ENCODE peak calls at places on chromosomes 12 and 14, in nine cellular contexts. M is IMR-90; L is dorsolateral prefrontal cortex; Z is left ventricle myocardium inferior; C is uterus; N is neural progenitor cell; E is CD8-positive, alpha-beta memory T cell; Y is heart right ventricle; W is transverse colon. K is an unnamed sample. For H3K27me3, the result is how much of the 10 kb centered on the place peaks cover.

GRCh38 chr12:49288412-49288853 is 6.5 kb upstream of the PRPH start:
- DNase-seq in M (peak), L (peak), Z (no peak), C (peak), N (peak), E (peak), Y (no peak), W (peak), K (no peak)

GRCh38 chr12:12461281-12461922 is 101.3 kb downstream of the DUSP16 start:
- DNase-seq in M (no peak), L (no peak), Z (no peak), C (no peak), N (no peak), E (no peak), Y (no peak), W (no peak), K (no peak)

GRCh38 chr14:26993541-26993940 is 395.7 kb upstream of the NOVA1 start:
- DNase-seq in M (no peak), L (no peak), Z (no peak), C (no peak), N (no peak), E (no peak), Y (no peak), W (no peak), K (no peak)

GRCh38 chr12:107127482-107128185 is 34.3 kb upstream of the CRY1 start:
- DNase-seq in M (no peak), L (no peak), Z (no peak), C (no peak), N (peak), E (no peak), Y (no peak), W (no peak), K (no peak)

GRCh38 chr12:23704992-23705943 is 244.2 kb downstream of the SOX5 start:
- DNase-seq in M (no peak), L (no peak), Z (no peak), C (no peak), N (peak), E (no peak), Y (no peak), W (no peak), K (no peak)

GRCh38 chr12:108665608-108666202 is 32.0 kb upstream of the SELPLG start:
- DNase-seq in M (no peak), L (no peak), Z (no peak), C (no peak), N (no peak), E (no peak), Y (no peak), W (no peak), K (no peak)

GRCh38 chr12:24948452-24948815 is 467 bp downstream of the BCAT1 start:
- DNase-seq in M (peak), L (no peak), Z (no peak), C (no peak), N (peak), E (no peak), Y (no peak), W (no peak), K (no peak)

GRCh38 chr14:37078131-37078530 is 94.3 kb downstream of the SLC25A21 start:
- DNase-seq in M (no peak), L (no peak), Z (no peak), C (no peak), N (no peak), E (no peak), Y (no peak), W (no peak), K (no peak)

GRCh38 chr14:78519863-78520262 is 349.7 kb downstream of the NRXN3 start:
- DNase-seq in M (peak), L (no peak), Z (no peak), C (no peak), N (peak), E (no peak), Y (no peak), W (peak), K (peak)

GRCh38 chr12:133081408-133081806 is 684 bp downstream of the ZNF140 start:
- DNase-seq in M (no peak), L (peak), Z (no peak), C (peak), N (no peak), E (no peak), Y (no peak), W (peak), K (no peak)

GRCh38 chr12:5094550-5094949 is 50.9 kb downstream of the KCNA5 start:
- DNase-seq in M (peak), L (no peak), Z (no peak), C (no peak), N (no peak), E (no peak), Y (no peak), W (no peak), K (no peak)
- H3K27me3 ChIP-seq in M (under half), L (under half), Z (half or more), C (under half), N (under half), E (under half), Y (under half), W (under half), K (under half)

GRCh38 chr12:10716704-10717315 is 6.3 kb downstream of the YBX3 start:
- DNase-seq in M (peak), L (no peak), Z (peak), C (peak), N (peak), E (no peak), Y (peak), W (peak), K (no peak)

GRCh38 chr12:10715491-10715890 is 7.6 kb downstream of the YBX3 start:
- DNase-seq in M (no peak), L (no peak), Z (no peak), C (no peak), N (no peak), E (no peak), Y (no peak), W (no peak), K (no peak)

GRCh38 chr12:10716277-10716676 is 6.8 kb downstream of the YBX3 start:
- DNase-seq in M (no peak), L (no peak), Z (no peak), C (no peak), N (no peak), E (no peak), Y (no peak), W (no peak), K (no peak)

GRCh38 chr12:10718279-10718821 is 4.8 kb downstream of the YBX3 start:
- DNase-seq in M (peak), L (no peak), Z (no peak), C (no peak), N (peak), E (no peak), Y (no peak), W (no peak), K (no peak)

DNA sequence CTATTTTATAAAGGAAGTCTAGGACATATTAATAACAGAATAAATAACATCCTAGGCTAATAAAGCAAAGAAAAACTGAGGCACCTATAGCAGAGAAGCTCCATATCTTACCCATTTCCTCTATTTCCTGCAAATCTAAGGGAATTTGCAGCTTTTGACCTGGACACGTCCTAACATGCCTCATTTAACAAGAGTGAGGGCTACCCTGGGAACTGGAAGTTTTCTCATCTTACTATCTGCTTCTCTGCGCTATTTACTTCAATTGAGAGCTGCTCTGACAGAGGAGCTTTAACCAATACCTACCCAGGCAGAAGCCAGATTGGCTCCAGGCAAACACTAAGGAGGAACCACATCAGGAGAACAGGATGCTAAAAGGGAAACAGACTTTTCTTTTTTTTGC is 5.7 kb downstream of the YBX3 start:
- DNase-seq in M (peak), L (no peak), Z (no peak), C (no peak), N (peak), E (no peak), Y (no peak), W (no peak), K (no peak)
- H3K4me3 ChIP-seq in M (peak), L (no peak), Z (peak), C (no peak), N (no peak), E (no peak), Y (no peak), W (no peak), K (no peak)

GRCh38 chr12:128009108-128009507 is 257.9 kb upstream of the TMEM132C start:
- DNase-seq in M (no peak), L (no peak), Z (no peak), C (no peak), N (peak), E (no peak), Y (no peak), W (no peak), K (no peak)

GRCh38 chr12:128008341-128008740 is 258.6 kb upstream of the TMEM132C start:
- DNase-seq in M (no peak), L (no peak), Z (no peak), C (no peak), N (no peak), E (no peak), Y (no peak), W (no peak), K (no peak)

GRCh38 chr12:128012110-128012509 is 254.9 kb upstream of the TMEM132C start:
- DNase-seq in M (no peak), L (no peak), Z (no peak), C (no peak), N (no peak), E (no peak), Y (no peak), W (peak), K (no peak)

DNA sequence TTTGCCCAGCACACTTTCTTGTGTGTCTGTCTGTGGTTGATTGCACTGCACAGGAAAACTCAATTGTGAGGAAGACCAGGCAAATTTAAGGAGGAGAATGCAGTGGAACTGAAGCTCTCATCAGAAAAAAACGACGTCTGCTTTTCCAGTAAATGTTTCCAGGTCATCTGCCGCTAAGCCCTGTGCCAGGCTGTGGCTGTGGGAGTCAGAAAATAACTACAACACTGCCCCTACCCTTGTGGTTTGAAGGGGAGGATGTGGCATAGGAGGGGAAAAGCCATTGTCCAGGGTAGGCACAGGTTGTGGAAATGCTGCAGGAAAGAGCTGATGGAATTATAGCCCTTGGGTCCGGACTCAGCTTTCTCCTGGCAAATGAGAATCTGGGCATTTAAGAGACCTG is 259.7 kb upstream of the TMEM132C start:
- DNase-seq in M (no peak), L (no peak), Z (no peak), C (no peak), N (no peak), E (no peak), Y (no peak), W (no peak), K (no peak)
- H3K27ac ChIP-seq in M (no peak), L (no peak), Z (no peak), C (no peak), N (no peak), E (no peak), Y (no peak), W (no peak), K (no peak)

DNA sequence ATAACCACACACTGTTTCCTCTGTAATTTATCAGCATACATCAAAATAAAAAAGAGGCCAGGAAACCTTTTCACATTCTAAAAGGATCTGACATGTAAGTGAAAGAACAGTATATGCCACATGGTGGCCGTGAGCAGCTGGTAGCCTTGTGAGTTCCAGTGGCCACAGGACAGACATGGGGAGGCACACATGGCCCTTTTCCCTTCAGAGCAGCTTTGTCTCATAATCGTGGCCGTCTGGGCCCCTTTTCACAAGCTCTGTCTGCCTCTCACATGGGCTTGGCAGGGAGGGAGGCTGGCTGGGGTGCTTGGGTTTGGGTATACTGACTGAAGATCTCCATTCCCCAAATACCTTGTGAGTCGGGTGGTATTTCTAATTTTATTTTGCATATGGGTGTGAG is 1.5 kb upstream of the ZDHHC22 start:
- DNase-seq in M (no peak), L (no peak), Z (no peak), C (no peak), N (no peak), E (no peak), Y (no peak), W (no peak), K (no peak)
- H3K27me3 ChIP-seq in M (half or more), L (under half), Z (half or more), C (under half), N (half or more), E (under half), Y (half or more), W (half or more), K (under half)

DNA sequence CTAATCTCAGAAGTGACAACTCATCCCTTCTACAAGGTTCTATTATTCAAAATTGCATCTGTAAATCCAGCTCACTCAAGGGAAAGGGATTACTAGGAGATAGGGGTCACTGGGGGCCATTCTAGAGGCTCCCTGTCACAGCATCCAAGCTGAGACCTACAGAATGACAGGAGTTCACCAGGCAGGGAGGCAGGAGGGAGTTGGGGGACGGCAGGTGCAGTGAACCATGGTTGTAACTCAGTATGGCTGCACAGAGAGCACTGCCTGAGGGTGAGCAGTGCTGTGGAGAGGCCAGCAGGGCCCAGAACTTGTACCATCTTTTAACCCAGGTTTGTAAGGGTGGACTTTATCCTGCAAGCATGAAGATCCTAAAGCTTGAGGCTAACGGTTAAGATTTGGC is 37.9 kb upstream of the SINHCAF start:
- DNase-seq in M (no peak), L (no peak), Z (no peak), C (no peak), N (peak), E (no peak), Y (no peak), W (no peak), K (no peak)
- H3K4me3 ChIP-seq in M (no peak), L (no peak), Z (no peak), C (no peak), N (no peak), E (no peak), Y (no peak), W (no peak), K (no peak)

GRCh38 chr12:131860472-131861260 is 32.5 kb downstream of the MMP17 start:
- DNase-seq in M (peak), L (no peak), Z (peak), C (no peak), N (peak), E (no peak), Y (peak), W (peak), K (peak)
- H3K27ac ChIP-seq in M (peak), L (no peak), Z (peak), C (no peak), N (no peak), E (peak), Y (no peak), W (no peak), K (no peak)

GRCh38 chr14:99134333-99135046 is 137.5 kb downstream of the BCL11B start:
- DNase-seq in M (no peak), L (peak), Z (no peak), C (no peak), N (no peak), E (no peak), Y (no peak), W (no peak), K (no peak)
- H3K27me3 ChIP-seq in M (under half), L (under half), Z (half or more), C (under half), N (under half), E (under half), Y (under half), W (under half), K (under half)

DNA sequence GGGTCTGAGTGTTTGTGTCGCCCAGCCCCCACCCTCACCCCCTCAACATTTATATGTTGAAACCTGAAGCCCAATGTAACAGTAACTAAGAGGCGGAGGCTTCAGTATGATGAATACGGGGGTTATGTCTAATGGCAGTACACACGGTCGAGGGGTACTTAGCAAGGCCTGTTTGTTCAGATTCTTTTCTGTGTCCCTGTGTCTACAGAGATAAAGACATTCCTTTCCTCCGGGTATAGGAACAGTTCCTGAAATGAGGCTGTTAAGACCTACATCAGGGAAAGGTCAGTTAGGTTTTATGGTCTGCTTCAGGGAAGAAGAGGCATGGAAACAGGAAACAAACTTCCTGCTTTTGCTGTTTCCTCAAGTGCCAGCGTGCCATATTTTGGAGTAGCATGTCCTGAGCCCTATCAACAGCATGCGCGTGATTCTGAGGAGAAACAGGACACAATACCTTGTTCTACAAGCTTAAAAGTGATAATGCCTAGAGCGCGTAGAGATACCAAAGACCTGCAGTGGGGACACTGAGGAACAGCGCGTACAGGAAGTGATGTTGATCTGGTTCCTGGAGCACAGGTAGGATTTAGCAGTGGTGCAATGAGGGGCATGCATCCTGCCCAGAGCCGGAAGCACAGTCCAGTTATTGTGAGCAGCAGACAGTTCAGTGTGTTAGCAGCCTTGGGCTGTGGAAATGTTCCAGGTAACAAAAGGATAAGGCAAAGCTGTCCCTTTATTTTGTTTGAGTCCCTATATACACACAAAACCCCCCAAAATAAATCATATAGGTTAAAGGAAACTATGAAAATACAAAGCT is 47.2 kb downstream of the FGD4 start:
- DNase-seq in M (no peak), L (no peak), Z (no peak), C (no peak), N (peak), E (no peak), Y (no peak), W (no peak), K (no peak)
- H3K4me3 ChIP-seq in M (no peak), L (no peak), Z (peak), C (no peak), N (no peak), E (no peak), Y (no peak), W (no peak), K (no peak)

GRCh38 chr12:47758834-47759690 is at the start of gene RAPGEF3:
- DNase-seq in M (peak), L (peak), Z (peak), C (peak), N (peak), E (peak), Y (peak), W (peak), K (no peak)

GRCh38 chr12:47757840-47758583 is 668 bp downstream of the RAPGEF3 start:
- DNase-seq in M (no peak), L (no peak), Z (no peak), C (no peak), N (peak), E (no peak), Y (peak), W (peak), K (no peak)

GRCh38 chr12:47758584-47758833 is 171 bp downstream of the RAPGEF3 start:
- DNase-seq in M (no peak), L (no peak), Z (no peak), C (no peak), N (no peak), E (no peak), Y (no peak), W (no peak), K (no peak)

GRCh38 chr12:47755655-47756562 is 2.8 kb downstream of the RAPGEF3 start:
- DNase-seq in M (no peak), L (no peak), Z (no peak), C (no peak), N (no peak), E (no peak), Y (no peak), W (peak), K (no peak)

DNA sequence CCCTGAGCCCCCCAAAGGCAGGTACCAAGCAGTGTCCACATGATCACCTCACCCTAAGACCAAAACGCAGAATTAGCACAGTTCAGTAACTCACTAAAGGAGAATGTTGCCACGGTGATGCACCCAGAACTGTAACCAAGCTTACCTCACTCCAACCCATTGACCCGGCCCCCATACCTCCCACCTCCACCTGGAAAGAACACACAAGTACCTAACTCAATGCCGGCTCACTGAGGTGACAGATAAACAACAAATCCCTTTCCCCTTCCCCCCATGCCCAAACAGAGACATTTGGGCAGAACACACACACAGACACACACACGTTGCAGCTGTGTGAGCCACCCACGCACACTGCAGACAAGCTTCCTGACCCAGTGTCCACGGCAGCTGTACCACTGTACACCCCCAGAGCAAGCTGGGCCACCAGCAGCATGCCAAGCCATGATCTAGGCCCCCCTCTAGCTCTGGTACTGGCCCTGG is 1.3 kb downstream of the RAPGEF3 start:
- DNase-seq in M (no peak), L (no peak), Z (no peak), C (no peak), N (peak), E (no peak), Y (no peak), W (no peak), K (no peak)
- H3K27ac ChIP-seq in M (no peak), L (peak), Z (peak), C (peak), N (no peak), E (no peak), Y (peak), W (no peak), K (no peak)